ENCODE peak calls at places on chromosomes 6 and 20, in four cellular contexts. One of them, this sample, is unnamed.

GRCh38 chr6:129498950-129499870 is 210.8 kb downstream of the ARHGAP18 start:
- DNase-seq in fibroblast of mammary gland: peak
- DNase-seq in iPS-NIHi11: peak
- DNase-seq in activated CD8-positive, alpha-beta memory T cell treated with anti-CD3 and anti-CD28 coated beads, Interleukin-2, amount 10 ng/mL, durations not matched to agents 7 days and 5 days: no peak
- DNase-seq in this sample: peak

GRCh38 chr20:62922451-62922921 is 3.8 kb downstream of the DIDO1 start:
- DNase-seq in activated CD8-positive, alpha-beta memory T cell treated with anti-CD3 and anti-CD28 coated beads, Interleukin-2, amount 10 ng/mL, durations not matched to agents 7 days and 5 days: peak
- DNase-seq in iPS-NIHi11: no peak
- DNase-seq in fibroblast of mammary gland: no peak
- DNase-seq in this sample: no peak

GRCh38 chr20:20393770-20394169 is 25.9 kb downstream of the INSM1 start:
- DNase-seq in activated CD8-positive, alpha-beta memory T cell treated with anti-CD3 and anti-CD28 coated beads, Interleukin-2, amount 10 ng/mL, durations not matched to agents 7 days and 5 days: no peak
- DNase-seq in iPS-NIHi11: no peak
- DNase-seq in fibroblast of mammary gland: peak
- DNase-seq in this sample: no peak

GRCh38 chr6:45031601-45032000 is 296.5 kb upstream of the RUNX2 start:
- DNase-seq in activated CD8-positive, alpha-beta memory T cell treated with anti-CD3 and anti-CD28 coated beads, Interleukin-2, amount 10 ng/mL, durations not matched to agents 7 days and 5 days: no peak
- DNase-seq in iPS-NIHi11: no peak
- DNase-seq in fibroblast of mammary gland: peak
- DNase-seq in this sample: no peak

GRCh38 chr6:1390071-1390804 is 862 bp downstream of the FOXF2 start:
- DNase-seq in activated CD8-positive, alpha-beta memory T cell treated with anti-CD3 and anti-CD28 coated beads, Interleukin-2, amount 10 ng/mL, durations not matched to agents 7 days and 5 days: no peak
- DNase-seq in iPS-NIHi11: no peak
- DNase-seq in fibroblast of mammary gland: peak
- DNase-seq in this sample: peak

GRCh38 chr6:142946924-142947701 is 2.1 kb upstream of the HIVEP2 start:
- DNase-seq in fibroblast of mammary gland: peak
- DNase-seq in iPS-NIHi11: peak
- DNase-seq in activated CD8-positive, alpha-beta memory T cell treated with anti-CD3 and anti-CD28 coated beads, Interleukin-2, amount 10 ng/mL, durations not matched to agents 7 days and 5 days: peak
- DNase-seq in this sample: peak

GRCh38 chr6:141321486-141322347 is 811.0 kb upstream of the GJE1 start:
- DNase-seq in iPS-NIHi11: no peak
- DNase-seq in activated CD8-positive, alpha-beta memory T cell treated with anti-CD3 and anti-CD28 coated beads, Interleukin-2, amount 10 ng/mL, durations not matched to agents 7 days and 5 days: no peak
- DNase-seq in fibroblast of mammary gland: peak
- DNase-seq in this sample: no peak

GRCh38 chr20:58716476-58717277 is 24.1 kb downstream of the NPEPL1 start:
- DNase-seq in iPS-NIHi11: no peak
- DNase-seq in fibroblast of mammary gland: no peak
- DNase-seq in activated CD8-positive, alpha-beta memory T cell treated with anti-CD3 and anti-CD28 coated beads, Interleukin-2, amount 10 ng/mL, durations not matched to agents 7 days and 5 days: peak
- DNase-seq in this sample: no peak

GRCh38 chr20:33148040-33148439 is 19.9 kb upstream of the BPIFA2 start:
- DNase-seq in activated CD8-positive, alpha-beta memory T cell treated with anti-CD3 and anti-CD28 coated beads, Interleukin-2, amount 10 ng/mL, durations not matched to agents 7 days and 5 days: no peak
- DNase-seq in fibroblast of mammary gland: no peak
- DNase-seq in iPS-NIHi11: no peak
- DNase-seq in this sample: no peak

GRCh38 chr6:38935051-38935450 is 113.5 kb upstream of the GLP1R start:
- DNase-seq in fibroblast of mammary gland: no peak
- DNase-seq in iPS-NIHi11: no peak
- DNase-seq in activated CD8-positive, alpha-beta memory T cell treated with anti-CD3 and anti-CD28 coated beads, Interleukin-2, amount 10 ng/mL, durations not matched to agents 7 days and 5 days: no peak
- DNase-seq in this sample: no peak

GRCh38 chr6:31267504-31268371 is 4.2 kb downstream of the HLA-C start:
- DNase-seq in activated CD8-positive, alpha-beta memory T cell treated with anti-CD3 and anti-CD28 coated beads, Interleukin-2, amount 10 ng/mL, durations not matched to agents 7 days and 5 days: no peak
- DNase-seq in iPS-NIHi11: no peak
- DNase-seq in fibroblast of mammary gland: no peak
- DNase-seq in this sample: peak

GRCh38 chr6:127136786-127137185 is 18.3 kb downstream of the RSPO3 start:
- DNase-seq in iPS-NIHi11: no peak
- DNase-seq in fibroblast of mammary gland: no peak
- DNase-seq in activated CD8-positive, alpha-beta memory T cell treated with anti-CD3 and anti-CD28 coated beads, Interleukin-2, amount 10 ng/mL, durations not matched to agents 7 days and 5 days: no peak
- DNase-seq in this sample: no peak

GRCh38 chr6:139372326-139373153 is 1.9 kb downstream of the CITED2 start:
- DNase-seq in fibroblast of mammary gland: peak
- DNase-seq in iPS-NIHi11: no peak
- DNase-seq in activated CD8-positive, alpha-beta memory T cell treated with anti-CD3 and anti-CD28 coated beads, Interleukin-2, amount 10 ng/mL, durations not matched to agents 7 days and 5 days: no peak
- DNase-seq in this sample: no peak

GRCh38 chr6:33419580-33420492 is at the start of gene SYNGAP1:
- DNase-seq in iPS-NIHi11: no peak
- DNase-seq in fibroblast of mammary gland: peak
- DNase-seq in activated CD8-positive, alpha-beta memory T cell treated with anti-CD3 and anti-CD28 coated beads, Interleukin-2, amount 10 ng/mL, durations not matched to agents 7 days and 5 days: peak
- DNase-seq in this sample: peak

GRCh38 chr6:3759656-3760245 is 8.2 kb upstream of the PXDC1 start:
- DNase-seq in iPS-NIHi11: no peak
- DNase-seq in fibroblast of mammary gland: peak
- DNase-seq in activated CD8-positive, alpha-beta memory T cell treated with anti-CD3 and anti-CD28 coated beads, Interleukin-2, amount 10 ng/mL, durations not matched to agents 7 days and 5 days: no peak
- DNase-seq in this sample: no peak

GRCh38 chr6:39823187-39823815 is 31.1 kb downstream of the DAAM2 start:
- DNase-seq in fibroblast of mammary gland: peak
- DNase-seq in iPS-NIHi11: no peak
- DNase-seq in activated CD8-positive, alpha-beta memory T cell treated with anti-CD3 and anti-CD28 coated beads, Interleukin-2, amount 10 ng/mL, durations not matched to agents 7 days and 5 days: no peak
- DNase-seq in this sample: no peak

GRCh38 chr6:100353276-100354015 is 111.3 kb downstream of the SIM1 start:
- DNase-seq in iPS-NIHi11: no peak
- DNase-seq in fibroblast of mammary gland: peak
- DNase-seq in activated CD8-positive, alpha-beta memory T cell treated with anti-CD3 and anti-CD28 coated beads, Interleukin-2, amount 10 ng/mL, durations not matched to agents 7 days and 5 days: no peak
- DNase-seq in this sample: no peak

GRCh38 chr20:742156-742555 is 26.1 kb downstream of the SLC52A3 start:
- DNase-seq in activated CD8-positive, alpha-beta memory T cell treated with anti-CD3 and anti-CD28 coated beads, Interleukin-2, amount 10 ng/mL, durations not matched to agents 7 days and 5 days: no peak
- DNase-seq in fibroblast of mammary gland: no peak
- DNase-seq in iPS-NIHi11: no peak
- DNase-seq in this sample: no peak

GRCh38 chr6:115613488-115613887 is 447.2 kb downstream of the FRK start:
- DNase-seq in activated CD8-positive, alpha-beta memory T cell treated with anti-CD3 and anti-CD28 coated beads, Interleukin-2, amount 10 ng/mL, durations not matched to agents 7 days and 5 days: no peak
- DNase-seq in iPS-NIHi11: no peak
- DNase-seq in fibroblast of mammary gland: peak
- DNase-seq in this sample: no peak

GRCh38 chr6:247353-247752 is 44.9 kb upstream of the DUSP22 start:
- DNase-seq in fibroblast of mammary gland: no peak
- DNase-seq in iPS-NIHi11: no peak
- DNase-seq in activated CD8-positive, alpha-beta memory T cell treated with anti-CD3 and anti-CD28 coated beads, Interleukin-2, amount 10 ng/mL, durations not matched to agents 7 days and 5 days: no peak
- DNase-seq in this sample: no peak

GRCh38 chr6:139881251-139881650 is 506.8 kb upstream of the CITED2 start:
- DNase-seq in activated CD8-positive, alpha-beta memory T cell treated with anti-CD3 and anti-CD28 coated beads, Interleukin-2, amount 10 ng/mL, durations not matched to agents 7 days and 5 days: no peak
- DNase-seq in fibroblast of mammary gland: no peak
- DNase-seq in iPS-NIHi11: no peak
- DNase-seq in this sample: no peak

GRCh38 chr6:15426395-15426794 is 180.5 kb downstream of the JARID2 start:
- DNase-seq in iPS-NIHi11: no peak
- DNase-seq in activated CD8-positive, alpha-beta memory T cell treated with anti-CD3 and anti-CD28 coated beads, Interleukin-2, amount 10 ng/mL, durations not matched to agents 7 days and 5 days: no peak
- DNase-seq in fibroblast of mammary gland: no peak
- DNase-seq in this sample: no peak

GRCh38 chr6:36751833-36752186 is 54.2 kb downstream of the RAB44 start:
- DNase-seq in activated CD8-positive, alpha-beta memory T cell treated with anti-CD3 and anti-CD28 coated beads, Interleukin-2, amount 10 ng/mL, durations not matched to agents 7 days and 5 days: no peak
- DNase-seq in iPS-NIHi11: no peak
- DNase-seq in fibroblast of mammary gland: no peak
- DNase-seq in this sample: no peak

GRCh38 chr6:105982761-105983600 is 103.2 kb upstream of the PRDM1 start:
- DNase-seq in iPS-NIHi11: no peak
- DNase-seq in fibroblast of mammary gland: no peak
- DNase-seq in activated CD8-positive, alpha-beta memory T cell treated with anti-CD3 and anti-CD28 coated beads, Interleukin-2, amount 10 ng/mL, durations not matched to agents 7 days and 5 days: peak
- DNase-seq in this sample: no peak

GRCh38 chr6:21005816-21006553 is 471.7 kb downstream of the CDKAL1 start:
- DNase-seq in activated CD8-positive, alpha-beta memory T cell treated with anti-CD3 and anti-CD28 coated beads, Interleukin-2, amount 10 ng/mL, durations not matched to agents 7 days and 5 days: no peak
- DNase-seq in iPS-NIHi11: no peak
- DNase-seq in fibroblast of mammary gland: peak
- DNase-seq in this sample: no peak